ENCODE peak calls at places on chromosome 22, in six cellular contexts. I is colonic mucosa; N is IMR-90; S is CD8-positive, alpha-beta T cell; P is GM23338; L is tibial nerve. G is an unnamed sample.

GRCh38 chr22:22376352-22376706 is 131.7 kb downstream of the VPREB1 start:
- DNase-seq in I (no peak), N (no peak), S (no peak), P (no peak), L (no peak), G (no peak)

GRCh38 chr22:29827091-29827490 is 11.0 kb downstream of the ASCC2 start:
- DNase-seq in I (no peak), N (no peak), S (no peak), P (no peak), L (no peak), G (no peak)

GRCh38 chr22:22983816-22984215 is 86.5 kb upstream of the GNAZ start:
- DNase-seq in I (no peak), N (no peak), S (no peak), P (no peak), L (no peak), G (no peak)

GRCh38 chr22:32693102-32693501 is 108.4 kb upstream of the TIMP3 start:
- DNase-seq in I (no peak), N (no peak), S (no peak), P (no peak), L (no peak), G (no peak)

GRCh38 chr22:24728790-24729637 is 45.5 kb downstream of the PIWIL3 start:
- DNase-seq in I (no peak), N (peak; percentile 74), S (no peak), P (peak; percentile 9), L (peak; percentile 58), G (peak; percentile 37)

GRCh38 chr22:42261266-42261665 is 9.2 kb downstream of the TCF20 start:
- DNase-seq in I (no peak), N (peak; percentile 72), S (no peak), P (no peak), L (no peak), G (no peak)

GRCh38 chr22:42564699-42565098 is 10.9 kb downstream of the SERHL2 start:
- DNase-seq in I (no peak), N (no peak), S (no peak), P (no peak), L (no peak), G (no peak)

GRCh38 chr22:46854125-46854870 is 91.8 kb downstream of the TBC1D22A start:
- DNase-seq in I (no peak), N (peak; percentile 15), S (no peak), P (peak; percentile 26), L (peak; percentile 56), G (peak; percentile 53)

GRCh38 chr22:29936186-29936585 is 53.2 kb downstream of the MTMR3 start:
- DNase-seq in I (no peak), N (no peak), S (no peak), P (no peak), L (no peak), G (no peak)

GRCh38 chr22:47090591-47091240 is 328.3 kb downstream of the TBC1D22A start:
- DNase-seq in I (no peak), N (peak; percentile 60), S (peak; percentile 20), P (peak; percentile 69), L (no peak), G (no peak)

GRCh38 chr22:42932857-42933782 is 76.0 kb upstream of the ARFGAP3 start:
- DNase-seq in I (no peak), N (peak; percentile 28), S (no peak), P (no peak), L (peak; percentile 37), G (peak; percentile 69)

GRCh38 chr22:42792453-42792908 is 64.6 kb downstream of the ARFGAP3 start:
- DNase-seq in I (no peak), N (no peak), S (no peak), P (no peak), L (no peak), G (no peak)

GRCh38 chr22:31128156-31128555 is 5.4 kb downstream of the INPP5J start:
- DNase-seq in I (no peak), N (no peak), S (no peak), P (no peak), L (no peak), G (no peak)

GRCh38 chr22:39240841-39241631 is 3.7 kb downstream of the PDGFB start:
- DNase-seq in I (peak; percentile 81), N (no peak), S (peak; percentile 14), P (no peak), L (peak; percentile 36), G (peak; percentile 56)

GRCh38 chr22:31451709-31452571 is 37.7 kb downstream of the EIF4ENIF1 start:
- DNase-seq in I (peak; percentile 18), N (peak; percentile 59), S (no peak), P (peak; percentile 67), L (no peak), G (no peak)

GRCh38 chr22:27241430-27242110 is 560.0 kb downstream of the MN1 start:
- DNase-seq in I (no peak), N (no peak), S (no peak), P (no peak), L (no peak), G (peak; percentile 62)

DNA sequence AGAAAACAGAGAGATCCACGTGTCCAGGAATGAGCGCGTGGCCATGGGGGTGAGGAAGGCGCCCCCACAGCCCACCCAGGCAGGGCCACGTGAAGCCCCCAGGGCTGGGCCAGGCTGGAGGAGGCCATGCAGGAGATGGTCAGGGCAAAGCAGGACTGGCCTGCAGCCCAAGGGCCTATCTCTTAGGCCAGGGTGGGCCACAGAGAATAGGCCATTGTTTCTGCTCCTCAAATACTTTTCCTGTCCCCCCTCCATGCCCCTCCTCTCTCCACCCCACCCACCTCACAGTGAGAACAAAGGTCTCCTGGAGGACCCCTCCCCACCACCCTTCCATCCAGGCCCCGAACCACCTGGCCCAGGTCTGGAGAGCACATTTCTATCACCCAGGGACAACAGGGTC is 8.3 kb upstream of the CDC42EP1 start:
- DNase-seq in I (no peak), N (no peak), S (no peak), P (no peak), L (no peak), G (no peak)
- H3K27ac ChIP-seq in I (peak overlapping the region; percentile 32), N (peak overlapping the region; percentile 78), S (no peak overlapping the region), P (no peak overlapping the region), L (peak overlapping the region; percentile 91), G (peak overlapping the region; percentile 87)

DNA sequence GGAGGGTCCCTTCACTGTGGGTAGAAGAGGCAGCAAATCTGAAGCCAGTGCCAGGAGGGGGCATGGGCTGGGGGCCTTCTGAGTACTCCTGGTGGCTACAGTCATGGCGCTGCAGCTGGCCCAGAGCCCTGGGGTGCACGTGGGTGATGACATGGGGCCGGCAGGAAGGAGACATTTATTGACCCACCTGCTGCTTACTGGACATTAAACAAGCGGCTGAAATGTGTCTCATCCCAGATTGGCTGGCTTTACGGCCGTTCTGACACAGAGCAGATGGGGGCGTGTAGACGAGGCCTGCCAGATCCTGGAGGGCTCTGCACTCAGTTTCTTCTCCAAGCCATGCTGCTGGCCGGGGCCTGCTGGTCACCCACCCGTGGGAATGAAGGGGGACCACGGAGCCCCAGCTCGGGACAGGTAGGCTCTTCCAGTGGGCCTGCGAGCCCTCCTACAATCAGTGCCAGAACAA is 906.9 kb downstream of the BRD1 start:
- DNase-seq in I (no peak), N (no peak), S (no peak), P (no peak), L (no peak), G (no peak)
- H3K4me1 ChIP-seq in I (no peaks in the 10 kb centered on the region), N (no peaks in the 10 kb centered on the region), S (no peaks in the 10 kb centered on the region), P (no peaks in the 10 kb centered on the region), L (peaks cover 42% of the 10 kb centered on the region), G (no peaks in the 10 kb centered on the region)

DNA sequence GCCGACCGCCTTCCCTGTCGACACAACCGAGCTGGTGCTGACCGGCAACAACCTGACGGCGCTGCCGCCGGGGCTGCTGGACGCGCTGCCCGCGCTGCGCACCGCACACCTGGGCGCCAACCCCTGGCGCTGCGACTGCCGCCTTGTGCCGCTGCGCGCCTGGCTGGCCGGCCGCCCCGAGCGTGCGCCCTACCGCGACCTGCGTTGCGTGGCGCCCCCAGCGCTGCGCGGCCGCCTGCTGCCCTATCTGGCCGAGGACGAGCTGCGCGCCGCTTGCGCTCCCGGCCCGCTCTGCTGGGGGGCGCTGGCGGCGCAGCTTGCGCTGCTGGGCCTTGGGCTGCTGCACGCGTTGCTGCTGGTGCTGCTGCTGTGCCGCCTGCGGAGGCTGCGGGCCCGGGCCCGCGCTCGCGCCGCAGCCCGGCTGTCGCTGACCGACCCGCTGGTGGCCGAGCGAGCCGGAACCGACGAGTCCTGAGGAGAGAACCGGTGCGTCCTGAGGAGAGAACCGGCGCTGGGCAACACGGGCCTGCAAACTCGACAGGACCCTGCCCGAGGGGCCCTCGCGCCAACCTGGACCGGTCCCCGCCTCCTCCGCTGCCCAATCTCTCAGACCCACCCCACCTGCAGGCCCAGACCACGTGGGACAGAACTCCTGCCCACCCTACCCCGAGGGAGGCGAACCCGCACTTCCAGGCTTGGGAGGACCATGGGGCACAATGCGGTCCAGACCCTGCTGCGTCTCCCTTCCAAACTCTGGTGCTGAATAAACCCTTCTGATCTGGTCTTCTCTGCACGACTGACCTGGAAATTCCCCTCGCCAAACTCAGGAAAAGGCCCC is 870 bp downstream of the GP1BB start:
- DNase-seq in I (no peak), N (peak; percentile 18), S (no peak), P (peak; percentile 82), L (no peak), G (peak; percentile 52)
- TF ChIP-seq CTCF in I (no peak), N (peak; percentile 26), S (peak; percentile 24), P (peak; percentile 18), L (no peak), G (no peak)

GRCh38 chr22:35608088-35608487 is 9.0 kb downstream of the MB start:
- DNase-seq in I (no peak), N (no peak), S (no peak), P (no peak), L (no peak), G (no peak)
- H3K27ac ChIP-seq in I (no peak overlapping the region), N (no peak overlapping the region), S (no peak overlapping the region), P (no peak overlapping the region), L (no peak overlapping the region), G (peak overlapping the region; percentile 20)

GRCh38 chr22:48418831-48419230 is 1408.8 kb downstream of the BRD1 start:
- DNase-seq in I (no peak), N (no peak), S (no peak), P (no peak), L (no peak), G (no peak)
- H3K4me1 ChIP-seq in I (no peaks in the 10 kb centered on the region), N (no peaks in the 10 kb centered on the region), S (no peaks in the 10 kb centered on the region), P (no peaks in the 10 kb centered on the region), L (no peaks in the 10 kb centered on the region), G (no peaks in the 10 kb centered on the region)